ENCODE peak calls at places on chromosome X, in four cellular contexts. H is heart left ventricle, C is cardiac fibroblast, A is upper lobe of right lung. U is an unnamed sample.

GRCh38 chrX:429266-429825 is 42.6 kb upstream of the PPP2R3B start:
- DNase-seq in C (no peak), H (no peak), A (no peak), U (peak)

GRCh38 chrX:103779156-103779555 is 2.5 kb downstream of the PLP1 start:
- DNase-seq in H (no peak), A (no peak), C (peak), U (no peak)

GRCh38 chrX:113384628-113385027 is 544.0 kb upstream of the AMOT start:
- DNase-seq in H (no peak), A (no peak), C (peak), U (no peak)

GRCh38 chrX:130058667-130059066 is 51.6 kb downstream of the ELF4 start:
- DNase-seq in H (no peak), C (no peak), A (no peak), U (no peak)

GRCh38 chrX:77597090-77597489 is 149.9 kb downstream of the FGF16 start:
- DNase-seq in C (peak), H (no peak), A (no peak), U (no peak)

GRCh38 chrX:78769356-78769755 is 21.8 kb downstream of the LPAR4 start:
- DNase-seq in H (no peak), A (no peak), C (no peak), U (no peak)

GRCh38 chrX:48897157-48897620 is 379 bp downstream of the TIMM17B start:
- DNase-seq in C (peak), A (peak), H (peak), U (peak)

GRCh38 chrX:78673256-78673655 is 14.1 kb upstream of the RTL3 start:
- DNase-seq in A (no peak), H (no peak), C (no peak), U (no peak)

GRCh38 chrX:10017866-10018265 is 50.7 kb downstream of the CLDN34 start:
- DNase-seq in H (no peak), C (peak), A (no peak), U (no peak)

GRCh38 chrX:115616943-115617563 is 56.1 kb downstream of the PLS3 start:
- DNase-seq in C (peak), H (no peak), A (no peak), U (no peak)

GRCh38 chrX:121154858-121155404 is 107.5 kb downstream of the GLUD2 start:
- DNase-seq in C (no peak), H (no peak), A (no peak), U (no peak)

GRCh38 chrX:22135171-22135711 is 103.1 kb downstream of the PHEX start:
- DNase-seq in H (no peak), A (no peak), C (peak), U (no peak)

GRCh38 chrX:53383376-53384087 is 38.9 kb downstream of the SMC1A start:
- DNase-seq in H (peak), A (no peak), C (no peak), U (no peak)

GRCh38 chrX:55710701-55711100 is 6.8 kb upstream of the RRAGB start:
- DNase-seq in C (peak), H (peak), A (no peak), U (peak)

GRCh38 chrX:11666180-11666579 is 460 bp upstream of the ARHGAP6 start:
- DNase-seq in H (no peak), C (peak), A (no peak), U (peak)

GRCh38 chrX:110082156-110082555 is 79.2 kb downstream of the TMEM164 start:
- DNase-seq in H (no peak), A (no peak), C (peak), U (no peak)

GRCh38 chrX:30822068-30822671 is 66.9 kb downstream of the TAB3 start:
- DNase-seq in H (no peak), C (peak), A (no peak), U (no peak)

GRCh38 chrX:1242901-1243402 is 25.7 kb upstream of the CSF2RA start:
- DNase-seq in C (no peak), H (no peak), A (no peak), U (peak)

GRCh38 chrX:115968436-115969252 is 201.9 kb upstream of the AGTR2 start:
- DNase-seq in H (peak), C (peak), A (peak), U (peak)

GRCh38 chrX:16250296-16250695 is 83.0 kb downstream of the MAGEB17 start:
- DNase-seq in H (no peak), A (no peak), C (no peak), U (no peak)

GRCh38 chrX:138710311-138710791 is 1.2 kb downstream of the FGF13 start:
- DNase-seq in H (no peak), A (no peak), C (no peak), U (peak)

GRCh38 chrX:74510401-74510800 is 89.1 kb downstream of the SLC16A2 start:
- DNase-seq in A (no peak), H (no peak), C (no peak), U (no peak)

GRCh38 chrX:45006002-45006800 is 133.2 kb downstream of the KDM6A start:
- DNase-seq in A (no peak), C (no peak), H (no peak), U (peak)

GRCh38 chrX:24024819-24025740 is 1.9 kb downstream of the KLHL15 start:
- DNase-seq in A (peak), H (peak), C (peak), U (peak)
- TF ChIP-seq CTCF in A (peak), H (peak), C (no peak), U (no peak)

DNA sequence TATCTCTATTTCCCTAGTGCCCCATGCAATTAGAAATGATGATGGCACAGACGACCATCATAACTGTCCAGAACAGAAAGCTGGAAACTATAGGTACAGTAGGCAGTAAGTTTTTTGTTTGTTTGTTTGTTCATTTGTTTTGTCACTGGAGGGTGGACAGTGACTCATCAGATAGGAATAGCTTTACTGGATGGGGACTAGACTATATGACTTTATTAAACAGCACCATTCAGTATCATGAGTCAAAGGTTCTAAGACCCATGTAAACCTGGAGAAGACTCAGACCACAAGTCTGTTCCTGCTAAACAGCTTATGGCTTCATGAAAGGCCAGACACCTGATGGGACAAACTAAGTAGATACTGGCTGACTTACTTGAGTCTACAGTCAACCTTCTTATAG is 38.4 kb downstream of the PLAC1 start:
- DNase-seq in A (no peak), C (no peak), H (no peak), U (no peak)
- TF ChIP-seq CTCF in A (no peak), C (no peak), H (no peak), U (no peak)

DNA sequence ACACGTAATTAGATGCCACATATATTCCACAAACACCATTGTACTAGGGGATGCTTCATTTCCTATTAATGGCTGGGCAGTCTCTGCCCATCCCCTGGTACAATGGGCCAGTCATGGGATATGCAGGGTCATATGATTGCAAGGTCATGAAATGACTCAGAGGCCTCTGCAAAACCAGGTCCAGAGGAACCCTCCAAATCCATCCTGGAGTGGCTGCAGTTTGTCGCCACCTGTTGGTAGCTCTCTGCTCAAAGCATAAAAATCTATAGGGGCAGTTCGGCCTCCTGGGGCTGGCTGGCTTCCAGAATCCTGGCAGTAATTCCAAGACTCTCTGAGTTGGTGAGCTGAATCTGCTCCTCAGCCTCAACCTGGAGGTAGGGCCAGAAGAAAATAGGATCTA is 22.9 kb upstream of the PUDP start:
- DNase-seq in A (no peak), C (peak), H (no peak), U (no peak)
- TF ChIP-seq CTCF in A (peak), C (no peak), H (peak), U (peak)

GRCh38 chrX:69025802-69026301 is 139.4 kb downstream of the PJA1 start:
- DNase-seq in C (peak), H (no peak), A (no peak), U (no peak)
- TF ChIP-seq CTCF in C (no peak), H (no peak), A (no peak), U (no peak)

GRCh38 chrX:131818297-131818936 is 204.7 kb upstream of the STK26 start:
- DNase-seq in A (no peak), H (no peak), C (no peak), U (no peak)

GRCh38 chrX:131827935-131828334 is 195.2 kb upstream of the STK26 start:
- DNase-seq in A (no peak), H (no peak), C (peak), U (no peak)

GRCh38 chrX:131826572-131826971 is 196.5 kb upstream of the STK26 start:
- DNase-seq in C (no peak), H (no peak), A (no peak), U (no peak)

GRCh38 chrX:131816551-131817136 is 206.5 kb upstream of the STK26 start:
- DNase-seq in A (no peak), C (no peak), H (peak), U (peak)

GRCh38 chrX:131821945-131822622 is 201.0 kb upstream of the STK26 start:
- DNase-seq in C (no peak), A (no peak), H (peak), U (peak)
- TF ChIP-seq CTCF in C (no peak), A (no peak), H (peak), U (peak)

GRCh38 chrX:8755116-8755515 is 23.2 kb upstream of the ANOS1 start:
- DNase-seq in C (no peak), A (no peak), H (no peak), U (no peak)
- TF ChIP-seq CTCF in C (no peak), A (no peak), H (no peak), U (no peak)

DNA sequence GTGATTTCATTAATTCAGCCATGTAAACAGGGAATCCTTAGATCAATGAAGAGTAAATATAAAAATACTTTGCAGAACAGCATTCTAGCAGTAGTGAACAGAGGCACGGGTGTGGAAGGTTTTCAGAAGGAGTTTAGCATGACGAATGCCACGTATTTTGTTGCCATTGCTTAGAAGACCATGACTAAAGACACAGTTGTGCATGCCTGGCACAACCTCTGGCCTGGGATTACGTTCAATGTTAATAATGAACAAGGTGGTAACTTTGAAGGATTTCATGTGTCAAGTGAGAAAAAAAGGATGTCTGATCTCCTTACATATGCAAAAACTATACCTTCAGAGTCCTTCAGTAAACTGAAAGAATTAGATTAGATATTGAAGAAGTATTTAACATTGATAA is 171.9 kb downstream of the MAGEB5 start:
- DNase-seq in C (no peak), A (no peak), H (no peak), U (no peak)
- TF ChIP-seq CTCF in C (no peak), A (no peak), H (no peak), U (no peak)

GRCh38 chrX:150429577-150429976 is 66.5 kb downstream of the MAMLD1 start:
- DNase-seq in H (no peak), C (peak), A (no peak), U (no peak)
- TF ChIP-seq CTCF in H (no peak), C (no peak), A (no peak), U (no peak)

U was measured in kidney.